ENCODE peak calls at places on chromosomes 3 and 15, in ten cellular contexts. Z is stimulated activated CD4-positive, alpha-beta T cell treated with anti-CD3 and anti-CD28 coated beads, Interleukin-2, amount 100 ng/mL, for 48 hours; X is CD8-positive, alpha-beta T cell; A is endothelial cell; P is HFF-Myc; K is upper lobe of right lung; Q is activated T-cell treated with anti-CD3 and anti-CD28 coated beads, Interleukin-2, amount 50 U/mL, for 1 hour; J is SHP77 treated with DMSO at 0.1 percent for 48 hours; W is mucosa of descending colon; B is Calu3. F is an unnamed sample.

GRCh38 chr3:45100998-45101407 is 45.2 kb downstream of the CDCP1 start:
- DNase-seq in Z (no peak), X (no peak), A (no peak), P (no peak), K (no peak), Q (no peak), J (no peak), W (no peak), B (no peak), F (no peak)

GRCh38 chr15:55993111-55993803 is at the start of gene NEDD4:
- DNase-seq in Z (peak), X (peak), A (peak), P (peak), K (peak), Q (peak), J (peak), W (peak), B (peak), F (peak)

GRCh38 chr3:122942937-122943827 is 84.4 kb downstream of the SEMA5B start:
- DNase-seq in Z (peak), X (no peak), A (peak), P (peak), K (peak), Q (peak), J (peak), W (no peak), B (peak), F (peak)

GRCh38 chr15:29638011-29638410 is 184.3 kb downstream of the TJP1 start:
- DNase-seq in Z (no peak), X (no peak), A (no peak), P (no peak), K (no peak), Q (no peak), J (no peak), W (no peak), B (no peak), F (no peak)

GRCh38 chr3:74692-75243 is 121.8 kb upstream of the CHL1 start:
- DNase-seq in Z (no peak), X (no peak), A (no peak), P (no peak), K (no peak), Q (no peak), J (no peak), W (no peak), B (no peak), F (no peak)

GRCh38 chr3:16897254-16897926 is 12.6 kb downstream of the PLCL2 start:
- DNase-seq in Z (no peak), X (peak), A (no peak), P (peak), K (no peak), Q (peak), J (peak), W (peak), B (no peak), F (no peak)

GRCh38 chr3:30689202-30689641 is 82.8 kb downstream of the TGFBR2 start:
- DNase-seq in Z (no peak), X (no peak), A (no peak), P (no peak), K (no peak), Q (no peak), J (no peak), W (peak), B (peak), F (peak)

GRCh38 chr15:52236015-52236414 is 44.8 kb upstream of the GNB5 start:
- DNase-seq in Z (no peak), X (no peak), A (no peak), P (no peak), K (no peak), Q (no peak), J (no peak), W (no peak), B (no peak), F (no peak)

GRCh38 chr3:153760952-153761351 is 360.2 kb upstream of the ARHGEF26 start:
- DNase-seq in Z (no peak), X (no peak), A (no peak), P (no peak), K (no peak), Q (no peak), J (no peak), W (no peak), B (no peak), F (no peak)

GRCh38 chr15:90191344-90191687 is 9.8 kb upstream of the SEMA4B start:
- DNase-seq in Z (no peak), X (no peak), A (no peak), P (no peak), K (no peak), Q (no peak), J (no peak), W (no peak), B (no peak), F (no peak)

GRCh38 chr15:75943713-75944215 is 40.1 kb downstream of the FBXO22 start:
- DNase-seq in Z (no peak), X (no peak), A (no peak), P (no peak), K (no peak), Q (no peak), J (no peak), W (no peak), B (no peak), F (no peak)

GRCh38 chr3:159787794-159788205 is 200.8 kb upstream of the IL12A start:
- DNase-seq in Z (no peak), X (no peak), A (no peak), P (no peak), K (no peak), Q (no peak), J (no peak), W (no peak), B (peak), F (no peak)

GRCh38 chr3:11716576-11717250 is 73.0 kb upstream of the VGLL4 start:
- DNase-seq in Z (no peak), X (no peak), A (no peak), P (no peak), K (no peak), Q (no peak), J (no peak), W (no peak), B (no peak), F (no peak)

GRCh38 chr3:191261304-191261638 is 62.2 kb downstream of the OSTN start:
- DNase-seq in Z (no peak), X (no peak), A (no peak), P (no peak), K (no peak), Q (no peak), J (no peak), W (no peak), B (no peak), F (no peak)

GRCh38 chr3:49415931-49416601 is 3.8 kb downstream of the TCTA start:
- DNase-seq in Z (peak), X (peak), A (no peak), P (no peak), K (no peak), Q (peak), J (no peak), W (peak), B (no peak), F (no peak)

GRCh38 chr3:56917740-56918568 is 116.2 kb upstream of the ARHGEF3 start:
- DNase-seq in Z (peak), X (no peak), A (no peak), P (no peak), K (no peak), Q (no peak), J (peak), W (no peak), B (no peak), F (no peak)

GRCh38 chr3:172189213-172189612 is 149.8 kb downstream of the FNDC3B start:
- DNase-seq in Z (no peak), X (no peak), A (no peak), P (no peak), K (no peak), Q (no peak), J (no peak), W (no peak), B (no peak), F (no peak)

GRCh38 chr3:47536967-47537366 is 23.5 kb upstream of the ELP6 start:
- DNase-seq in Z (no peak), X (no peak), A (no peak), P (no peak), K (no peak), Q (no peak), J (no peak), W (no peak), B (no peak), F (no peak)

GRCh38 chr3:143972155-143972494 is 502 bp downstream of the DIPK2A start:
- DNase-seq in Z (no peak), X (no peak), A (peak), P (no peak), K (no peak), Q (no peak), J (no peak), W (no peak), B (no peak), F (no peak)

GRCh38 chr3:127016043-127016343 is 33.1 kb downstream of the PLXNA1 start:
- DNase-seq in Z (no peak), X (no peak), A (no peak), P (no peak), K (no peak), Q (no peak), J (no peak), W (no peak), B (no peak), F (no peak)

GRCh38 chr3:186109897-186110803 is 1.3 kb upstream of the ETV5 start:
- DNase-seq in Z (no peak), X (no peak), A (peak), P (no peak), K (peak), Q (peak), J (no peak), W (peak), B (peak), F (peak)

GRCh38 chr15:100201376-100202280 is 140.1 kb downstream of the ADAMTS17 start:
- DNase-seq in Z (no peak), X (peak), A (no peak), P (no peak), K (no peak), Q (no peak), J (no peak), W (no peak), B (no peak), F (peak)

GRCh38 chr3:43879166-43879565 is 188.4 kb downstream of the ABHD5 start:
- DNase-seq in Z (no peak), X (no peak), A (peak), P (no peak), K (no peak), Q (no peak), J (no peak), W (no peak), B (peak), F (no peak)

GRCh38 chr3:32595318-32595717 is 24.7 kb upstream of the DYNC1LI1 start:
- DNase-seq in Z (no peak), X (no peak), A (no peak), P (no peak), K (no peak), Q (no peak), J (no peak), W (no peak), B (no peak), F (no peak)

GRCh38 chr15:62935300-62936081 is 107.1 kb upstream of the TPM1 start:
- DNase-seq in Z (no peak), X (no peak), A (no peak), P (no peak), K (no peak), Q (no peak), J (peak), W (no peak), B (peak), F (no peak)

GRCh38 chr15:43513550-43513949 is 3.9 kb upstream of the MAP1A start:
- DNase-seq in Z (no peak), X (no peak), A (no peak), P (no peak), K (no peak), Q (no peak), J (no peak), W (no peak), B (no peak), F (no peak)